ENCODE peak calls at places on chromosomes 4 and X, in four cellular contexts. V, I, G and E are unnamed samples.
A peak's percentile ranks its signal among the peaks of the same experiment; 100 is the strongest.

GRCh38 chr4:68736813-68737212 is 66.4 kb upstream of the UGT2B15 start:
- DNase-seq in V (no peak), I (no peak), G (no peak), E (no peak)

GRCh38 chrX:103800318-103800717 is 23.7 kb downstream of the PLP1 start:
- DNase-seq in V (no peak), I (no peak), G (no peak), E (no peak)

GRCh38 chr4:137896221-137896737 is 345.9 kb downstream of the SLC7A11 start:
- DNase-seq in V (no peak), I (no peak), G (peak; percentile 45), E (peak; percentile 11)

GRCh38 chr4:4866124-4866832 is 6.8 kb downstream of the MSX1 start:
- DNase-seq in V (no peak), I (no peak), G (no peak), E (no peak)

GRCh38 chrX:37361596-37361995 is 12.4 kb downstream of the PRRG1 start:
- DNase-seq in V (no peak), I (no peak), G (peak; percentile 35), E (no peak)

GRCh38 chrX:9785252-9785943 is 831 bp upstream of the SHROOM2 start:
- DNase-seq in V (no peak), I (no peak), G (no peak), E (no peak)

GRCh38 chrX:49058794-49059193 is at the start of gene CCDC120:
- DNase-seq in V (no peak), I (peak; percentile 51), G (no peak), E (peak; percentile 32)

GRCh38 chr4:152983221-152983620 is 47.1 kb downstream of the FHDC1 start:
- DNase-seq in V (no peak), I (no peak), G (peak; percentile 53), E (no peak)

GRCh38 chr4:63919636-63920365 is 489.4 kb downstream of the TECRL start:
- DNase-seq in V (no peak), I (no peak), G (no peak), E (peak; percentile 0)

GRCh38 chrX:85620466-85620865 is 241.0 kb upstream of the POF1B start:
- DNase-seq in V (no peak), I (no peak), G (no peak), E (no peak)

GRCh38 chrX:69031181-69031580 is 134.1 kb downstream of the PJA1 start:
- DNase-seq in V (no peak), I (no peak), G (no peak), E (no peak)

GRCh38 chr4:150582881-150583286 is 933 bp downstream of the MAB21L2 start:
- DNase-seq in V (no peak), I (no peak), G (peak; percentile 51), E (no peak)

GRCh38 chr4:150582101-150582565 is at the start of gene MAB21L2:
- DNase-seq in V (no peak), I (no peak), G (peak; percentile 58), E (no peak)

GRCh38 chr4:150586162-150586561 is 4.2 kb downstream of the MAB21L2 start:
- DNase-seq in V (no peak), I (no peak), G (no peak), E (no peak)

GRCh38 chr4:150583287-150584197 is 1.6 kb downstream of the MAB21L2 start:
- DNase-seq in V (no peak), I (peak; percentile 46), G (peak; percentile 60), E (no peak)

DNA sequence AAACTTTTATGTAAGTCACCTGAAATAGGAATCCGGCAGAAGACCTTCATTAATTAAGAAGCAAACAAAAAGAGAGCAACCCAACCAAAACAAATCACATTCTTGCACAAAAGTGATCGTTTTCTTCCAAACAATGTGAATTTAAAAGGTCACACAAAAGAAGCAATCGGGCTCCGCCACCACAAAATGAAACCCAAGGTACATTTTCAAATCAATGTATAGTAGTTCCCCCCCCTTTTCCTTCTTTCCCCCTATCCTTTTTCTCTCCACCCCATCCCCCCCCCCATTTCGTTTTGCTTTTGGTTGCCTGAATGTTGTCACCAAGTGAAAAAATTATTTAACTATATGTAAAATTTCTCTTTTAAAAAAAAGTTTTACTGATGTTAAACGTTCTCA is 2.2 kb downstream of the MAB21L2 start:
- DNase-seq in V (no peak), I (no peak), G (no peak), E (no peak)
- H3K36me3 ChIP-seq in V (no peaks in the 10 kb centered on the region), I (peaks cover 9% of the 10 kb centered on the region), G (no peaks in the 10 kb centered on the region), E (peaks cover 12% of the 10 kb centered on the region)

GRCh38 chr4:172411180-172411579 is 598.0 kb downstream of the GALNTL6 start:
- DNase-seq in V (no peak), I (no peak), G (no peak), E (no peak)
- TF ChIP-seq CTCF in V (no peak), I (no peak), G (no peak), E (no peak)

DNA sequence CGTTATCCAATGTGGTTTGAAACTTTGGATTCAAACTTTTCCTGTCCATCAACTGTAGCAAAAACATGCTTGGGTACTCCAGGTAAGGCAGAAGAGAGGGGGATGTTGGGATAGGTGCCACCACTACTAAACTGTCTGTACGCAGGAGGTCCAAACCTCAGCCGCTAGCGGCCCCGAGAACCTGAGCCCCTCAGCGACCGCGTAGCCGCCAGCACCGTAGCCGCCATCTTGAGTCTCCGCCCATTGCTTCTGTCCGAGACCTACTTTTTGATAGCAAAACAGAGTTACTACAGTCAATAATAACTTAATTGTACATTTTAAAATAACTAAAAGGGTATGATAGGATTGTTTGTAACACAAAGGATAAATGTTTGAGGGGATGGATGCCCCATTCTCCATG is 119.9 kb upstream of the GRID2 start:
- DNase-seq in V (no peak), I (no peak), G (no peak), E (no peak)
- H3K4me3 ChIP-seq in V (no peak overlapping the region), I (no peak overlapping the region), G (no peak overlapping the region), E (no peak overlapping the region)

DNA sequence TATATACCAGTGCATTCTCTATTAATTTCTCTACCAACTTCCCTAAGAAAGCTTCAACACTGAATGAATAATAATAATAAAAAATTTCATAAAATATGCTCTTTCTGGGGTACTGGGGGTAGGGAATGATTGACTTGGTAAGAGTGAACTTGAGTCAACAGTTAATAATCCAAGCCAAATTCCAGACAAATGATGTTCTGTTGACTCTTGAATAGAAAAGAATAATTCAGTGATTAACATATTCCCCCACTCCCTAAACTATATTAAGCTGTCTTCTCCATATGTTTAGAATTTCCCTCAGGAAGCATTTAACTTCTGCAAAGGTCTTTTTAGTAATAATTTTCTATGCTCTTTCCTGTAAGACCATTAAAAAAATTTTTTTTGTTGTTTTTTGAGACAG is 12.3 kb downstream of the PGRMC2 start:
- DNase-seq in V (no peak), I (no peak), G (peak; percentile 76), E (peak; percentile 53)
- H3K36me3 ChIP-seq in V (no peaks in the 10 kb centered on the region), I (peaks cover 19% of the 10 kb centered on the region), G (peaks cover 2% of the 10 kb centered on the region), E (peaks cover 1% of the 10 kb centered on the region)

GRCh38 chr4:7394184-7394575 is 40.5 kb downstream of the PSAPL1 start:
- DNase-seq in V (no peak), I (no peak), G (no peak), E (no peak)
- TF ChIP-seq CTCF in V (no peak), I (no peak), G (no peak), E (no peak)

DNA sequence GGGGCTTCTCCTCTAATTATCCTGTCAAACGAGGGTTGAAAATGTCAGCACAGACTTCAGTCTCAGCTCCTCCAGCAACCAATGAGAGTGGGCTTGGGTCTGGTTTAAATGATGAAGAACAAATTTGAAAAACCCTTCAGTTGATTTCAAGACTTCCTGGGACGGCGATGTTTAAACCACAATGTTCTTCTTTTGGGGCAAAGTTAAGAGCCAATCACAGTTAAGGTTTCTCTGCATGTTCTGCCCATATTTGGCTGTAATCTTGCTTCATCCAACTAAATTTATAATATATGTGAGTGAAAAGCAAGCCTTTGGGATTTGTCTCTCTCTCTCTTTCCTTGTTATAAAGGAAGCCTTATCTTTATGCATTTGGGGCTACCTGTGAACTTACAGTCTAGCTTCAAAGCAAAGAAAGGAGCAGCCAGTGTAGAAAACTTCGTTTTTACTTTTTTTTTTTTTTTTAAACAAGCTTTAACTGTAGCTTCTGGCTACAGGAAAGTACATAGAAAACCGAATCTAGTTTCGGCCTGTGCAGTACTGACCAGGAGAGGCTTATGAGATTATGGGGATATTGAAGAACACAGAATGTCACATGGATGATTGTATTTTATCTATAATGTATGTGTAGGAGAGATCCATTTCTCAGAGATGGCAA is 46.8 kb upstream of the FAM9C start:
- DNase-seq in V (no peak), I (no peak), G (no peak), E (no peak)
- H3K4me3 ChIP-seq in V (peak overlapping the region; percentile 44), I (no peak overlapping the region), G (no peak overlapping the region), E (no peak overlapping the region)

DNA sequence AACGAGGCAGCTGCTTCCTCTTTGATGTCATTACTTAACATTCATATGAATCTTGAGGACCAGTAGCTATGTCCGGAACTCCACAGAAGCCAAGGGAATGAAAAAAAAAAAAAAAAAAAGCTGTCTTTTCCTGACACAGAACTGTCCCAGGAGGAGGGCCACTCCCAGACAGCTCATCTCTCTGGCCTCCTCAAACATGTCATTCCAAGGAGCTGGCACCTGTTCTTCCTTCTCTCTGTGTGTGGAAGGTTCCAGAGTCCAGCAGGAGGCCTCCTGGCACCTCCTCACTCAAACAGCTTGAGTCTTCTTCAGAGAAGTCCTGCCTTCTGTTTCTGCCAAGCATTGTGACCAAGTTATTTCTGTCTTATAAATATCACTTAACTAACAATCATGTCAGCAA is 458.5 kb downstream of the AFF2 start:
- DNase-seq in V (no peak), I (no peak), G (no peak), E (no peak)
- H3K36me3 ChIP-seq in V (no peaks in the 10 kb centered on the region), I (no peaks in the 10 kb centered on the region), G (no peaks in the 10 kb centered on the region), E (no peaks in the 10 kb centered on the region)